ENCODE peak calls at places on chromosomes 3 and 15, in four cellular contexts. U is GM12878, A is K562, R is HepG2. M is an unnamed sample.

GRCh38 chr15:101406014-101406413 is 83.5 kb downstream of the PCSK6 start:
- DNase-seq in R (no peak), U (no peak), A (no peak), M (no peak)

GRCh38 chr15:58147151-58147550 is 9.0 kb downstream of the AQP9 start:
- DNase-seq in A (no peak), U (no peak), R (no peak), M (no peak)

GRCh38 chr15:38481113-38481512 is 27.2 kb downstream of the FAM98B start:
- DNase-seq in U (no peak), A (no peak), R (no peak), M (no peak)

GRCh38 chr15:60708684-60709083 is 229.7 kb upstream of the ICE2 start:
- DNase-seq in A (no peak), R (no peak), U (no peak), M (no peak)

GRCh38 chr3:120153294-120153693 is 59.0 kb upstream of the GSK3B start:
- DNase-seq in R (no peak), A (no peak), U (no peak), M (no peak)

GRCh38 chr3:36906504-36907149 is 38.2 kb downstream of the TRANK1 start:
- DNase-seq in A (no peak), U (no peak), R (no peak), M (no peak)

GRCh38 chr15:75347222-75348033 is 589 bp downstream of the NEIL1 start:
- DNase-seq in R (no peak), A (peak; percentile 70), U (no peak), M (peak; percentile 74)

GRCh38 chr3:189099031-189099471 is 72.7 kb upstream of the TPRG1 start:
- DNase-seq in R (no peak), U (no peak), A (no peak), M (no peak)

GRCh38 chr3:49530231-49530630 is 24.0 kb upstream of the BSN start:
- DNase-seq in R (no peak), U (no peak), A (no peak), M (no peak)

GRCh38 chr3:121942116-121942786 is 48.0 kb downstream of the SLC15A2 start:
- DNase-seq in U (no peak), R (no peak), A (no peak), M (no peak)
- TF ChIP-seq TARDBP in U (no peak), R (no peak), A (no peak), M (no peak)

GRCh38 chr15:43410572-43411214 is 39.8 kb downstream of the TUBGCP4 start:
- DNase-seq in R (no peak), U (no peak), A (peak; percentile 61), M (no peak)
- TF ChIP-seq FOXK2 in R (no peak), U (no peak), A (no peak), M (no peak)

GRCh38 chr15:81284256-81285031 is 39.5 kb downstream of the STARD5 start:
- DNase-seq in A (no peak), U (no peak), R (no peak), M (no peak)
- TF ChIP-seq BHLHE40 in A (no peak), U (no peak), R (no peak), M (no peak)

DNA sequence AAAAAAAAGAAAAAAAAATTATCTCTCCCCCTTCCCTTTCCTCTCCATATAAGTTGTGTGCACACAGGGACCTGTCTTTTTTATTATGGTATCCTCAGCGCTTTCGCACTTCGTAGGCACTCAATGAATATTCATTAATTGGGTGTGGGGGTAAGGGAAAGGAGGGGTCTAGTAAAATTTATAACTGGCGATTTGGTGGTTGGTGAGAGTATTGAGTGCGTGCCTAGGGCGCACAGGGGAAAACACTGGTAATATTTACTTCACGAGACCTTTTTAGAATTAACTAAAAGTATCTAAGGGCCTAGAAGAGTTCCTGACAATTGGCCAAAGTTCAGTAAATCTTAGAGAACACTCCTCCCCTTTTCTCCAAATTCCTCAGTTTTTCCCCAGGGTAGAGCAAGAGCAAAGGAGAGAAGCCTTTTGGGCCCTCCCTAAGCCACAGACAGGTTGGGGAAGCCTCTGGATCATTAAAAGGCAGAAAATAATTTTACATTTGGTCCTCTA is 25.7 kb downstream of the TYRO3 start:
- DNase-seq in U (no peak), A (no peak), R (no peak), M (no peak)
- TF ChIP-seq TARDBP in U (no peak), A (no peak), R (no peak), M (no peak)

GRCh38 chr3:21500834-21501233 is 250.2 kb downstream of the ZNF385D start:
- DNase-seq in U (no peak), A (no peak), R (no peak), M (no peak)

GRCh38 chr3:21506061-21506460 is 244.9 kb downstream of the ZNF385D start:
- DNase-seq in A (no peak), R (no peak), U (no peak), M (no peak)

GRCh38 chr3:21508244-21508643 is 242.8 kb downstream of the ZNF385D start:
- DNase-seq in R (no peak), U (no peak), A (no peak), M (no peak)

GRCh38 chr3:21502631-21503030 is 248.4 kb downstream of the ZNF385D start:
- DNase-seq in R (no peak), U (no peak), A (no peak), M (no peak)
- TF ChIP-seq FOXK2 in R (no peak), U (no peak), A (no peak), M (no peak)

GRCh38 chr3:82467051-82467450 is 705.6 kb upstream of the GBE1 start:
- DNase-seq in R (no peak), U (no peak), A (no peak), M (no peak)

GRCh38 chr3:82461049-82461889 is 699.8 kb upstream of the GBE1 start:
- DNase-seq in A (no peak), R (peak; percentile 78), U (no peak), M (no peak)

DNA sequence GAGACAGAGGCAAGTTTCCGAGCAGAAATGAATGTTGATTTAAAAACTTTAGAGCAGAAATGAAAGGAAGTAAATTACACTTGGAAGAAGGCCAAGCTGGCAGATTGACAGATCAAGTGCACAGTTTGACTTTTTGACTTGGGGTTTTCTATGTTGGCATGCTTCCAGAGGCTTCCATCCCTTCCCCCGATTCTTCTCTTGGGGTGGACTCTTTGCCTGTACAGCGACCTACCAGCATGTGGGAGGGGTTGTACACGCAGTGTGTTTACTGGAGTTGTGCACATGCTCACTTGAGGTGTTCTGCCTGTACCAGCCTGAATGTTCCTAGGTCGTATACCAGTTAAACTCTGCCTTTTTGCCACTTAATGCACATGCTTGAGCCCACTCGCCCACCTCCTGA is 701.5 kb upstream of the GBE1 start:
- DNase-seq in R (peak; percentile 4), U (no peak), A (no peak), M (no peak)
- TF ChIP-seq BHLHE40 in R (no peak), U (no peak), A (no peak), M (no peak)

DNA sequence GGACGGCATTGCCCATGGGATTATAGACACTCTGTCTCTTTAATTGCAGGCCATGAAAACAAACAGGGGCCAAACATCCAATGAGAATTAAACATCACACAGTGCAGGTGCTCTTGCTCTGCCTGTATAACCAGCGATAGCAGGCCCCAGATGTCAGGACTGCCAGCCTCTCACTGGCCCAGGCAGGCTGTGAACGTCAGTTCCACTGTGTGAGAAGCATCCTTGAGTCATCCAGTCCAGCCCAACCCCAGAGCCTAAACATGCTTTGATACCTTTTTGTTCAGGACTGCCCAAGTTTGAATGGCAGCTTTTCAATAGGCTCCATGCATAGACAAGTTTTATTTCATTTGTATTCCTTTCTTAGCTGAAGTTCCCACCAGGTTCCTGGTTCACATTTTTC is 189.8 kb downstream of the SLCO3A1 start:
- DNase-seq in R (no peak), A (no peak), U (no peak), M (no peak)
- TF ChIP-seq TARDBP in R (no peak), A (no peak), U (no peak), M (no peak)

DNA sequence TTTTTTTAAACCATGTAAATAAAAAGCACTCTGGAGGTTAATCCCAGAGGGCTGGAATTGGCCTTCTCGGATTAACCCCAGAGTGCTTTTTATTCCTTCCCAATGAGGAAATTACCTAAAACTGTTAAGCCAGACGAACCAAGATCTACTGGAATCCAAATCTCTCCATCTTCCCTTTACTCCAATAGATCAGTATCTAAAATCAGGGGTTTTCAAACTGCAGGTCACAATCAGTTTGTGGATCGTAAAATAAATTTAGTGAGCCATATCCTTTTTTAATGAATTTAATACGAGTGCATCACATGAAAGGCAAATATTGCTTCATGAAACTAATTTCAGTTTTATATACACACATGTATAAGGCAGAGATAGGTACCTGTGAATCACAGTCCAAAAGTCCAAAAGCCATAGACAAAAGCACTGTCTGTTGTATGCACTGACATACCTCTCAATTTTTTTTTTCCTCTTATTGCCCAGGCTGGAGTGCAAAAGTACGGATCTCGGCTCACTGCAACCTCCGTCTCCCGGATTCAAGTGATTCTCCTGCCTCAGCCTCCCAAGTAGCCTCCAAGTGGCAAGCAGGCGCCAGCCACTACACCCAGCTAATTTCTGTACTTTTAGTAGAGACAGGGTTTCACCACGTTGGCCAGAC is 61.3 kb downstream of the TBL1XR1 start:
- DNase-seq in A (no peak), U (no peak), R (peak; percentile 91), M (no peak)
- TF ChIP-seq FOXK2 in A (no peak), U (no peak), R (no peak), M (no peak)